ENCODE peak calls at places on chromosome 13, in six cellular contexts. One of them, this sample, is unnamed.

GRCh38 chr13:51838235-51838846 is 6.6 kb downstream of the TMEM272 start:
- DNase-seq in NCI-H510A: no peak
- DNase-seq in AG09319: no peak
- DNase-seq in WTC11: no peak
- DNase-seq in kidney tubule cell: peak
- DNase-seq in GM12891: no peak
- DNase-seq in this sample: no peak

GRCh38 chr13:48037346-48038173 is at the start of gene NUDT15:
- DNase-seq in NCI-H510A: peak
- DNase-seq in AG09319: peak
- DNase-seq in WTC11: peak
- DNase-seq in kidney tubule cell: peak
- DNase-seq in GM12891: peak
- DNase-seq in this sample: peak

GRCh38 chr13:51801631-51802099 is 2.3 kb downstream of the DHRS12 start:
- DNase-seq in NCI-H510A: no peak
- DNase-seq in AG09319: no peak
- DNase-seq in WTC11: no peak
- DNase-seq in kidney tubule cell: peak
- DNase-seq in GM12891: no peak
- DNase-seq in this sample: peak

GRCh38 chr13:85651440-85651839 is 147.8 kb downstream of the SLITRK6 start:
- DNase-seq in NCI-H510A: no peak
- DNase-seq in AG09319: no peak
- DNase-seq in WTC11: no peak
- DNase-seq in kidney tubule cell: no peak
- DNase-seq in GM12891: no peak
- DNase-seq in this sample: no peak

GRCh38 chr13:33213797-33214196 is 71.8 kb downstream of the STARD13 start:
- DNase-seq in NCI-H510A: no peak
- DNase-seq in AG09319: no peak
- DNase-seq in WTC11: no peak
- DNase-seq in kidney tubule cell: no peak
- DNase-seq in GM12891: no peak
- DNase-seq in this sample: no peak

GRCh38 chr13:95411641-95412040 is 110.4 kb upstream of the ABCC4 start:
- DNase-seq in NCI-H510A: no peak
- DNase-seq in AG09319: peak
- DNase-seq in WTC11: no peak
- DNase-seq in kidney tubule cell: no peak
- DNase-seq in GM12891: no peak
- DNase-seq in this sample: no peak

GRCh38 chr13:74040200-74040599 is 94.0 kb downstream of the KLF12 start:
- DNase-seq in NCI-H510A: no peak
- DNase-seq in AG09319: no peak
- DNase-seq in WTC11: peak
- DNase-seq in kidney tubule cell: peak
- DNase-seq in GM12891: peak
- DNase-seq in this sample: peak

GRCh38 chr13:97279913-97280312 is 57.8 kb downstream of the MBNL2 start:
- DNase-seq in NCI-H510A: no peak
- DNase-seq in AG09319: no peak
- DNase-seq in WTC11: no peak
- DNase-seq in kidney tubule cell: peak
- DNase-seq in GM12891: no peak
- DNase-seq in this sample: no peak

GRCh38 chr13:27379694-27380596 is 44.5 kb upstream of the GTF3A start:
- DNase-seq in NCI-H510A: peak
- DNase-seq in AG09319: no peak
- DNase-seq in WTC11: peak
- DNase-seq in kidney tubule cell: peak
- DNase-seq in GM12891: peak
- DNase-seq in this sample: peak

GRCh38 chr13:104571161-104571889 is 1505.1 kb upstream of the SLC10A2 start:
- DNase-seq in NCI-H510A: peak
- DNase-seq in AG09319: no peak
- DNase-seq in WTC11: peak
- DNase-seq in kidney tubule cell: peak
- DNase-seq in GM12891: no peak
- DNase-seq in this sample: peak

GRCh38 chr13:22648325-22648758 is 532.4 kb upstream of the SGCG start:
- DNase-seq in NCI-H510A: no peak
- DNase-seq in AG09319: no peak
- DNase-seq in WTC11: peak
- DNase-seq in kidney tubule cell: peak
- DNase-seq in GM12891: no peak
- DNase-seq in this sample: no peak

GRCh38 chr13:47679391-47679790 is 321.7 kb downstream of the SUCLA2 start:
- DNase-seq in NCI-H510A: no peak
- DNase-seq in AG09319: no peak
- DNase-seq in WTC11: no peak
- DNase-seq in kidney tubule cell: peak
- DNase-seq in GM12891: no peak
- DNase-seq in this sample: no peak

GRCh38 chr13:100069278-100069677 is 19.6 kb upstream of the PCCA start:
- DNase-seq in NCI-H510A: no peak
- DNase-seq in AG09319: no peak
- DNase-seq in WTC11: no peak
- DNase-seq in kidney tubule cell: no peak
- DNase-seq in GM12891: no peak
- DNase-seq in this sample: no peak